ENCODE peak calls at places on chromosomes 16 and 17, in seven cellular contexts. A is iris pigment epithelial cell, Y is AML-193, C is Daoy, J is nucleus accumbens, P is AG09309, H is brain microvascular endothelial cell. W is an unnamed sample.

GRCh38 chr17:40888321-40888720 is 3.3 kb upstream of the KRT20 start:
- DNase-seq in J (no peak), Y (no peak), C (no peak), P (no peak), A (no peak), H (no peak), W (no peak)

GRCh38 chr16:1054660-1055556 is 17.6 kb upstream of the SSTR5 start:
- DNase-seq in A (peak), J (peak), P (no peak), C (peak), Y (peak), H (no peak), W (peak)

GRCh38 chr17:78573955-78574354 is 3.2 kb downstream of the DNAH17 start:
- DNase-seq in C (peak), J (no peak), Y (no peak), P (no peak), A (no peak), H (no peak), W (no peak)

GRCh38 chr17:65896889-65897288 is 295.0 kb downstream of the CEP112 start:
- DNase-seq in J (no peak), C (no peak), A (no peak), Y (no peak), P (no peak), H (no peak), W (no peak)

GRCh38 chr16:11183951-11184350 is 72.1 kb downstream of the SOCS1 start:
- DNase-seq in C (no peak), A (no peak), H (no peak), Y (no peak), P (no peak), J (no peak), W (no peak)

GRCh38 chr17:78130439-78131101 is at the start of gene TMC8:
- DNase-seq in C (no peak), A (no peak), H (no peak), J (no peak), Y (peak), P (no peak), W (no peak)

GRCh38 chr16:88465387-88465983 is 12.4 kb downstream of the ZFPM1 start:
- DNase-seq in J (no peak), P (no peak), A (no peak), C (no peak), Y (no peak), H (no peak), W (no peak)

GRCh38 chr16:64437706-64438329 is 684.0 kb downstream of the CDH11 start:
- DNase-seq in H (no peak), A (no peak), P (no peak), J (no peak), C (no peak), Y (no peak), W (no peak)

GRCh38 chr16:85569615-85570212 is 43.4 kb upstream of the GSE1 start:
- DNase-seq in P (peak), A (peak), Y (peak), C (peak), J (no peak), H (peak), W (no peak)

GRCh38 chr16:8355714-8356113 is 234.6 kb downstream of the TMEM114 start:
- DNase-seq in H (no peak), Y (no peak), J (no peak), P (no peak), C (no peak), A (no peak), W (no peak)

GRCh38 chr17:9862949-9863348 is 37.2 kb downstream of the GLP2R start:
- DNase-seq in J (no peak), Y (no peak), H (no peak), P (no peak), C (no peak), A (no peak), W (no peak)

GRCh38 chr17:7058831-7059447 is 15.0 kb upstream of the SLC16A11 start:
- DNase-seq in J (no peak), H (peak), Y (no peak), C (no peak), A (peak), P (no peak), W (no peak)

GRCh38 chr17:60165976-60166375 is 16.2 kb downstream of the CA4 start:
- DNase-seq in P (no peak), H (no peak), Y (no peak), C (peak), A (no peak), J (no peak), W (no peak)

GRCh38 chr16:58152246-58152868 is 23.2 kb upstream of the CFAP20 start:
- DNase-seq in Y (no peak), P (no peak), H (no peak), J (no peak), A (no peak), C (no peak), W (no peak)

GRCh38 chr17:60169921-60170817 is 20.4 kb downstream of the CA4 start:
- DNase-seq in Y (peak), J (no peak), P (peak), H (no peak), C (no peak), A (peak), W (peak)

GRCh38 chr17:77708049-77708448 is 250.5 kb upstream of the TNRC6C start:
- DNase-seq in P (no peak), H (no peak), C (no peak), A (no peak), Y (no peak), J (no peak), W (no peak)

GRCh38 chr17:73639926-73640325 is 4.3 kb downstream of the SDK2 start:
- DNase-seq in J (no peak), H (no peak), P (no peak), A (no peak), Y (no peak), C (peak), W (no peak)

GRCh38 chr17:773467-774319 is 8.4 kb downstream of the GLOD4 start:
- DNase-seq in C (no peak), P (no peak), A (no peak), H (no peak), Y (no peak), J (no peak), W (no peak)

GRCh38 chr17:47741109-47741792 is 8.2 kb downstream of the TBX21 start:
- DNase-seq in J (no peak), P (no peak), H (no peak), Y (no peak), A (no peak), C (no peak), W (no peak)

GRCh38 chr16:53899471-53899870 is 195.5 kb downstream of the FTO start:
- DNase-seq in P (no peak), C (no peak), A (no peak), J (no peak), Y (no peak), H (no peak), W (no peak)

GRCh38 chr16:55100100-55100499 is 169.4 kb downstream of the IRX5 start:
- DNase-seq in Y (peak), C (no peak), A (no peak), P (no peak), J (no peak), H (no peak), W (no peak)

GRCh38 chr17:3740611-3741073 is 16.9 kb downstream of the HASPIN start:
- DNase-seq in A (no peak), Y (no peak), P (no peak), C (no peak), H (no peak), J (no peak), W (no peak)

GRCh38 chr16:89924925-89925307 is 1.8 kb downstream of the TUBB3 start:
- DNase-seq in A (no peak), Y (no peak), P (no peak), C (no peak), H (no peak), J (no peak), W (no peak)

GRCh38 chr16:75113541-75114121 is 2.9 kb downstream of the LDHD start:
- DNase-seq in Y (no peak), H (no peak), A (no peak), J (no peak), P (no peak), C (no peak), W (peak)

GRCh38 chr16:11793840-11794239 is 3.2 kb downstream of the ZC3H7A start:
- DNase-seq in H (no peak), J (no peak), C (no peak), A (peak), P (no peak), Y (no peak), W (no peak)

GRCh38 chr16:86846136-86846535 is 267.8 kb downstream of the FOXL1 start:
- DNase-seq in P (no peak), H (peak), C (no peak), A (peak), Y (no peak), J (no peak), W (no peak)

GRCh38 chr16:88809068-88809675 is 2.6 kb downstream of the APRT start:
- DNase-seq in Y (no peak), A (no peak), C (no peak), H (no peak), P (no peak), J (no peak), W (no peak)

GRCh38 chr16:53839150-53839549 is 135.2 kb downstream of the FTO start:
- DNase-seq in J (no peak), C (no peak), Y (no peak), H (no peak), P (no peak), A (no peak), W (no peak)

GRCh38 chr16:47492428-47493357 is 31.6 kb downstream of the PHKB start:
- DNase-seq in A (peak), P (no peak), H (peak), J (peak), C (peak), Y (peak), W (no peak)

GRCh38 chr17:64091116-64091515 is 38.8 kb downstream of the ERN1 start:
- DNase-seq in A (peak), H (no peak), J (no peak), C (no peak), P (no peak), Y (no peak), W (no peak)

W was measured in head of caudate nucleus.